ENCODE peak calls at places on chromosomes 13 and 19, in four cellular contexts. V is kidney epithelial cell; G is CD8-positive, alpha-beta T cell; Y is ovary. A is an unnamed sample.

GRCh38 chr19:54660967-54661366 is 1.8 kb upstream of the LILRB4 start:
- DNase-seq in G (no peak), V (no peak), Y (no peak), A (no peak)

GRCh38 chr19:1131718-1132552 is 28.1 kb downstream of the GPX4 start:
- DNase-seq in G (peak; percentile 86), V (peak; percentile 63), Y (peak; percentile 84), A (peak; percentile 83)

GRCh38 chr19:11377756-11378155 is 3.3 kb downstream of the SWSAP1 start:
- DNase-seq in Y (no peak), G (no peak), V (no peak), A (no peak)

GRCh38 chr13:28679628-28680027 is 20.7 kb downstream of the POMP start:
- DNase-seq in V (no peak), Y (no peak), G (no peak), A (no peak)

GRCh38 chr19:10604460-10604980 is 17.4 kb upstream of the AP1M2 start:
- DNase-seq in V (no peak), Y (no peak), G (peak; percentile 57), A (peak; percentile 43)

GRCh38 chr13:38763446-38764381 is 76.8 kb downstream of the FREM2 start:
- DNase-seq in V (peak; percentile 5), Y (no peak), G (no peak), A (no peak)

GRCh38 chr13:21050288-21051197 is 10.8 kb downstream of the LATS2 start:
- DNase-seq in G (no peak), V (no peak), Y (no peak), A (no peak)

GRCh38 chr19:5971714-5972354 is 6.1 kb downstream of the RANBP3 start:
- DNase-seq in G (no peak), Y (no peak), V (no peak), A (no peak)

GRCh38 chr19:32330149-32330548 is 15.3 kb upstream of the ZNF507 start:
- DNase-seq in G (no peak), Y (no peak), V (no peak), A (no peak)

GRCh38 chr19:43439183-43440063 is 24.7 kb downstream of the TEX101 start:
- DNase-seq in V (no peak), G (peak; percentile 72), Y (no peak), A (no peak)

GRCh38 chr13:97369269-97369893 is 64.6 kb upstream of the RAP2A start:
- DNase-seq in V (no peak), Y (no peak), G (no peak), A (no peak)

GRCh38 chr13:28819046-28819747 is 942 bp upstream of the MTUS2 start:
- DNase-seq in Y (no peak), G (no peak), V (no peak), A (no peak)

GRCh38 chr19:2820112-2820702 is 539 bp downstream of the ZNF554 start:
- DNase-seq in Y (no peak), V (no peak), G (no peak), A (peak; percentile 23)

GRCh38 chr13:111953546-111954178 is 113.3 kb upstream of the SOX1 start:
- DNase-seq in V (no peak), G (peak; percentile 37), Y (no peak), A (no peak)

GRCh38 chr13:108859202-108860012 is 230.0 kb downstream of the MYO16 start:
- DNase-seq in Y (no peak), V (peak; percentile 49), G (no peak), A (no peak)

GRCh38 chr13:73173160-73173905 is 114.5 kb downstream of the KLF5 start:
- DNase-seq in Y (no peak), G (no peak), V (no peak), A (no peak)

GRCh38 chr13:18235756-18236527 is 945.7 kb downstream of the TUBA3C start:
- DNase-seq in V (no peak), G (no peak), Y (no peak), A (no peak)

GRCh38 chr13:46405457-46405856 is 18.4 kb upstream of the RUBCNL start:
- DNase-seq in G (no peak), V (no peak), Y (no peak), A (no peak)

GRCh38 chr19:41356984-41357739 is 3.4 kb upstream of the TGFB1 start:
- DNase-seq in V (no peak), G (no peak), Y (no peak), A (no peak)

GRCh38 chr13:70473912-70474311 is 365.7 kb upstream of the KLHL1 start:
- DNase-seq in V (no peak), Y (no peak), G (no peak), A (no peak)

GRCh38 chr19:31352782-31353651 is 3.8 kb upstream of the TSHZ3 start:
- DNase-seq in Y (peak; percentile 64), G (no peak), V (no peak), A (no peak)

GRCh38 chr19:39178296-39179006 is 18.3 kb upstream of the NCCRP1 start:
- DNase-seq in V (no peak), G (no peak), Y (no peak), A (no peak)

GRCh38 chr13:26584713-26585112 is 27.2 kb downstream of the WASF3 start:
- DNase-seq in G (no peak), Y (no peak), V (no peak), A (no peak)

GRCh38 chr13:105817011-105817410 is 718.5 kb downstream of the EFNB2 start:
- DNase-seq in Y (no peak), G (no peak), V (peak; percentile 87), A (no peak)

GRCh38 chr13:109274188-109274821 is 512.1 kb downstream of the IRS2 start:
- DNase-seq in G (no peak), V (no peak), Y (no peak), A (no peak)

GRCh38 chr19:10699650-10700335 is 1.4 kb upstream of the QTRT1 start:
- DNase-seq in V (no peak), G (peak; percentile 73), Y (no peak), A (peak; percentile 65)

GRCh38 chr19:10388957-10389356 is 8.6 kb upstream of the TYK2 start:
- DNase-seq in Y (peak; percentile 92), G (peak; percentile 92), V (no peak), A (peak; percentile 82)

GRCh38 chr19:50912727-50913716 is 1.8 kb upstream of the KLK4 start:
- DNase-seq in G (no peak), Y (no peak), V (no peak), A (no peak)

GRCh38 chr13:43284162-43284561 is 260.8 kb downstream of the DNAJC15 start:
- DNase-seq in V (no peak), Y (no peak), G (no peak), A (no peak)

GRCh38 chr19:10567696-10568443 is 909 bp downstream of the CDKN2D start:
- DNase-seq in Y (no peak), G (no peak), V (no peak), A (no peak)

GRCh38 chr13:44894001-44894770 is 95.1 kb downstream of the NUFIP1 start:
- DNase-seq in Y (no peak), G (no peak), V (no peak), A (no peak)

GRCh38 chr13:81171065-81171647 is 830.2 kb upstream of the SPRY2 start:
- DNase-seq in V (no peak), G (no peak), Y (no peak), A (no peak)

GRCh38 chr19:40811478-40812341 is 12.7 kb downstream of the EGLN2 start:
- DNase-seq in V (no peak), Y (peak; percentile 71), G (peak; percentile 60), A (no peak)

GRCh38 chr19:15684828-15685227 is 11.9 kb downstream of the CYP4F12 start:
- DNase-seq in G (no peak), V (no peak), Y (no peak), A (no peak)

GRCh38 chr19:24033962-24034342 is 53.0 kb upstream of the ZNF254 start:
- DNase-seq in V (no peak), Y (peak; percentile 54), G (no peak), A (peak; percentile 25)

GRCh38 chr13:19622189-19622588 is 11.3 kb upstream of the MPHOSPH8 start:
- DNase-seq in Y (no peak), V (no peak), G (no peak), A (no peak)

DNA sequence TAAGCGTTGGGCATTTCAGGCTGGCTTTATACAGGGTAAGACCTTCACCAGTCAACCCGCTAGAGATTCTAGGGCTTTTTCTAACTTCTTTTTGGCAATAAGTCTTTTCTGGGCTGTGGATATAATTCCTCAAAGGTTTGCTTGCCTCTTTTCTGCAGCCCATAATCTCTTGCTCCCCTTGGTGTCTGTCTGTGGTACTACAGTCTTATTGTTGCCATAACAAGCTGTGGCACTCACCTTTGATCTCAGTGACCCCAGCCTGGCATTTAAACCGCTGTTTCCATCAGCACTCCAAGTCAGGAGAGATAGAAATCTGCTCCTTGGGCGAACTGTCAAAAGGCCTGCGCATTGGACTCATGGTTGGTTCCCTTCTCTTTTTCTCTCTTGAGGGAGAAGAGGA is 14.5 kb upstream of the MPHOSPH8 start:
- DNase-seq in Y (no peak), G (no peak), V (no peak), A (no peak)
- TF ChIP-seq CTCF in Y (no peak), G (peak; percentile 50), V (peak; percentile 58), A (peak; percentile 49)

GRCh38 chr13:79775830-79776229 is 294.9 kb downstream of the NDFIP2 start:
- DNase-seq in Y (no peak), G (no peak), V (peak; percentile 56), A (no peak)

GRCh38 chr13:79779061-79779460 is 298.1 kb downstream of the NDFIP2 start:
- DNase-seq in V (no peak), Y (no peak), G (no peak), A (no peak)

GRCh38 chr13:79779761-79780160 is 298.8 kb downstream of the NDFIP2 start:
- DNase-seq in G (no peak), Y (no peak), V (no peak), A (no peak)

GRCh38 chr13:79777504-79777903 is 296.5 kb downstream of the NDFIP2 start:
- DNase-seq in V (no peak), Y (no peak), G (no peak), A (no peak)

GRCh38 chr13:79776538-79776937 is 295.6 kb downstream of the NDFIP2 start:
- DNase-seq in Y (no peak), G (no peak), V (no peak), A (no peak)
- TF ChIP-seq CTCF in Y (no peak), G (no peak), V (no peak), A (no peak)

GRCh38 chr19:49862411-49863253 is 4.7 kb downstream of the PNKP start:
- DNase-seq in G (no peak), V (no peak), Y (peak; percentile 89), A (no peak)
- TF ChIP-seq CTCF in G (no peak), V (peak; percentile 39), Y (peak; percentile 10), A (no peak)

GRCh38 chr13:76020421-76020955 is 384.4 kb downstream of the LMO7 start:
- DNase-seq in V (no peak), G (no peak), Y (no peak), A (no peak)

GRCh38 chr13:76023644-76024043 is 387.5 kb downstream of the LMO7 start:
- DNase-seq in G (no peak), V (no peak), Y (no peak), A (no peak)

GRCh38 chr13:76016799-76017198 is 380.7 kb downstream of the LMO7 start:
- DNase-seq in G (no peak), V (no peak), Y (no peak), A (no peak)

GRCh38 chr13:76017861-76018556 is 381.9 kb downstream of the LMO7 start:
- DNase-seq in G (no peak), V (no peak), Y (no peak), A (no peak)

GRCh38 chr13:76019421-76020044 is 383.4 kb downstream of the LMO7 start:
- DNase-seq in G (no peak), Y (no peak), V (no peak), A (no peak)
- TF ChIP-seq CTCF in G (no peak), Y (no peak), V (peak; percentile 22), A (no peak)